ENCODE peak calls at places on chromosomes 3 and 15, in nine cellular contexts. A is neuronal stem cell, I is A549, Y is AG04450, W is ovary, L is GM23338, M is esophagus squamous epithelium, K is lung, Q is PC-3. F is an unnamed sample.
A peak's percentile ranks its signal among the peaks of the same experiment; 100 is the strongest.

GRCh38 chr3:37768107-37768809 is 93.4 kb upstream of the CTDSPL start:
- DNase-seq in K (no peak), A (no peak), Q (peak; percentile 16), M (no peak), W (no peak), I (no peak), Y (peak; percentile 6), L (peak; percentile 17), F (no peak)

GRCh38 chr3:32472716-32473115 is 29.9 kb downstream of the CMTM6 start:
- DNase-seq in K (no peak), A (no peak), Q (peak; percentile 32), I (no peak), Y (no peak), W (no peak), M (no peak), L (no peak), F (no peak)

GRCh38 chr3:129239992-129240391 is 9.4 kb upstream of the COPG1 start:
- DNase-seq in A (no peak), I (no peak), W (no peak), M (no peak), Q (no peak), K (no peak), L (peak; percentile 41), Y (no peak), F (no peak)

GRCh38 chr3:64056616-64057165 is 33.4 kb upstream of the PSMD6 start:
- DNase-seq in K (no peak), L (no peak), M (no peak), W (no peak), A (no peak), Y (peak; percentile 16), Q (peak; percentile 60), I (no peak), F (no peak)

GRCh38 chr3:58487140-58487886 is 4.6 kb upstream of the KCTD6 start:
- DNase-seq in L (no peak), A (no peak), W (no peak), Q (peak; percentile 63), Y (no peak), M (no peak), I (no peak), K (no peak), F (no peak)

GRCh38 chr3:15295506-15295905 is 36.9 kb downstream of the SH3BP5 start:
- DNase-seq in M (no peak), I (no peak), A (no peak), K (no peak), Q (no peak), L (no peak), Y (no peak), W (no peak), F (no peak)

GRCh38 chr3:8494332-8494731 is 7.3 kb upstream of the LMCD1 start:
- DNase-seq in I (no peak), K (no peak), W (no peak), A (no peak), M (no peak), Y (no peak), Q (no peak), L (no peak), F (no peak)

GRCh38 chr3:77319711-77320110 is 279.8 kb downstream of the ROBO2 start:
- DNase-seq in K (no peak), Y (no peak), Q (peak; percentile 33), W (no peak), A (no peak), M (no peak), L (peak; percentile 73), I (no peak), F (no peak)

GRCh38 chr3:127053979-127054378 is 71.1 kb downstream of the PLXNA1 start:
- DNase-seq in I (no peak), Y (no peak), A (no peak), L (no peak), W (no peak), Q (no peak), K (no peak), M (no peak), F (no peak)

GRCh38 chr15:40110866-40111550 is 2.3 kb upstream of the BMF start:
- DNase-seq in Q (no peak), Y (no peak), M (no peak), L (peak; percentile 27), I (no peak), K (no peak), W (no peak), A (no peak), F (no peak)

GRCh38 chr3:24242012-24242698 is 252.5 kb downstream of the THRB start:
- DNase-seq in K (no peak), W (no peak), L (peak; percentile 24), I (no peak), A (no peak), Q (peak; percentile 93), Y (no peak), M (no peak), F (no peak)

GRCh38 chr3:134749174-134749573 is 45.9 kb upstream of the EPHB1 start:
- DNase-seq in K (peak; percentile 7), Q (no peak), A (no peak), W (no peak), M (no peak), I (no peak), Y (no peak), L (no peak), F (no peak)

GRCh38 chr3:194364652-194365434 is 4.7 kb downstream of the LRRC15 start:
- DNase-seq in Y (peak; percentile 66), M (no peak), L (no peak), A (no peak), Q (no peak), W (no peak), I (no peak), K (peak; percentile 40), F (peak; percentile 6)

GRCh38 chr15:58457466-58457965 is 25.7 kb downstream of the LIPC start:
- DNase-seq in L (no peak), Q (peak; percentile 91), M (no peak), I (no peak), W (no peak), K (no peak), Y (peak; percentile 80), A (no peak), F (no peak)

GRCh38 chr3:123609063-123609462 is 24.2 kb upstream of the HACD2 start:
- DNase-seq in K (no peak), Q (no peak), I (no peak), A (no peak), Y (no peak), M (no peak), L (no peak), W (no peak), F (no peak)

GRCh38 chr3:123616593-123616992 is 31.7 kb upstream of the HACD2 start:
- DNase-seq in Q (no peak), A (no peak), L (no peak), K (no peak), W (no peak), M (no peak), Y (no peak), I (no peak), F (no peak)

GRCh38 chr3:123611077-123611476 is 26.2 kb upstream of the HACD2 start:
- DNase-seq in L (no peak), Q (no peak), M (no peak), K (no peak), Y (no peak), A (no peak), I (no peak), W (no peak), F (no peak)

GRCh38 chr3:123610331-123610730 is 25.5 kb upstream of the HACD2 start:
- DNase-seq in K (no peak), A (no peak), Q (no peak), M (no peak), L (no peak), W (no peak), I (no peak), Y (no peak), F (no peak)

GRCh38 chr3:123613543-123613942 is 28.7 kb upstream of the HACD2 start:
- DNase-seq in K (no peak), I (no peak), L (no peak), M (no peak), A (no peak), Y (no peak), W (no peak), Q (no peak), F (no peak)
- H3K27ac ChIP-seq in K (no peak overlapping the region), I (no peak overlapping the region), L (no peak overlapping the region), M (no peak overlapping the region), A (no peak overlapping the region), Y (no peak overlapping the region), W (no peak overlapping the region), Q (no peak overlapping the region), F (no peak overlapping the region)

DNA sequence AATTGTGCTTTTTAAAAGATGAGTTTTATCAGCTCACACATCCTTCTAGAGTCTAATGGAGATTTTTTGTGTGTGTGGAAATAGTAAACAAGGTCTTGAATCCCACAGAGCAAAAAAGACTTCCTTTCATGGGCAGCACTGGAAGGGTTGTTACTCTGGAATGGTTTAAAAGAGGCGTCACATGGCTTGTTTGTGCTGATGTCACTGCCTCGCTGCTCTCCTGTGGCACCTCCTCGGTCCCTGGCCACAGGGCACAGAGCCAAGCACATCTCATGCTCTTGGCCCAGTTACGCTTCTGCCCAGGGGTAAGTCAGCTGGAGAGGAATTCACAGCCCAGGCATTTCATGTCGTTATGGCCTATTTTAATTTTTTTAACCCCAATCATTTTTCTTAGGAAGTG is 53.2 kb downstream of the PGPEP1L start:
- DNase-seq in A (no peak), Y (peak; percentile 37), I (no peak), L (no peak), W (peak; percentile 71), K (peak; percentile 52), Q (no peak), M (no peak), F (peak; percentile 46)
- H3K27ac ChIP-seq in A (no peak overlapping the region), Y (peak overlapping the region; percentile 72), I (no peak overlapping the region), L (no peak overlapping the region), W (peak overlapping the region; percentile 71), K (peak overlapping the region; percentile 47), Q (no peak overlapping the region), M (peak overlapping the region; percentile 88), F (peak overlapping the region; percentile 89)

GRCh38 chr3:112638327-112639020 is 2.5 kb downstream of the CCDC80 start:
- DNase-seq in Q (no peak), K (no peak), M (no peak), W (no peak), Y (no peak), L (no peak), A (no peak), I (no peak), F (no peak)
- H3K27ac ChIP-seq in Q (no peak overlapping the region), K (no peak overlapping the region), M (peak overlapping the region; percentile 80), W (peak overlapping the region; percentile 44), Y (peak overlapping the region; percentile 22), L (no peak overlapping the region), A (no peak overlapping the region), I (no peak overlapping the region), F (no peak overlapping the region)

GRCh38 chr3:11534783-11535081 is 109.0 kb downstream of the VGLL4 start:
- DNase-seq in L (no peak), Y (no peak), I (no peak), M (no peak), Q (no peak), W (no peak), A (no peak), K (no peak), F (no peak)

GRCh38 chr3:11532865-11533490 is 110.7 kb downstream of the VGLL4 start:
- DNase-seq in L (no peak), A (no peak), Q (no peak), M (no peak), W (no peak), K (no peak), Y (no peak), I (no peak), F (no peak)

GRCh38 chr3:11530153-11530721 is 113.5 kb downstream of the VGLL4 start:
- DNase-seq in I (no peak), M (no peak), W (peak; percentile 76), K (no peak), Y (peak; percentile 94), Q (no peak), A (no peak), L (no peak), F (peak; percentile 18)

GRCh38 chr3:11534011-11534782 is 109.5 kb downstream of the VGLL4 start:
- DNase-seq in Q (no peak), A (no peak), W (no peak), Y (no peak), L (no peak), M (no peak), I (no peak), K (no peak), F (no peak)

GRCh38 chr3:11529281-11529680 is 114.4 kb downstream of the VGLL4 start:
- DNase-seq in I (no peak), Y (no peak), A (no peak), W (no peak), M (no peak), Q (no peak), K (no peak), L (no peak), F (no peak)
- H3K27ac ChIP-seq in I (no peak overlapping the region), Y (peak overlapping the region; percentile 91), A (no peak overlapping the region), W (peak overlapping the region; percentile 4), M (peak overlapping the region; percentile 14), Q (no peak overlapping the region), K (no peak overlapping the region), L (no peak overlapping the region), F (no peak overlapping the region)

F was measured in caudate nucleus.